ENCODE peak calls at places on chromosomes 13 and 19, in five cellular contexts. One of them, this sample, is unnamed.

GRCh38 chr19:7985481-7985911 is 19.9 kb downstream of the ELAVL1 start:
- DNase-seq in neural crest cell: no peak
- DNase-seq in SHP77: no peak
- DNase-seq in activated CD4-positive, alpha-beta T cell treated with anti-CD3 and anti-CD28 coated beads, Interleukin-2, amount 50 U/mL, for 24 hours: no peak
- DNase-seq in posterior cingulate gyrus: no peak
- DNase-seq in this sample: no peak

GRCh38 chr19:33390120-33390907 is 16.8 kb downstream of the CEBPG start:
- DNase-seq in activated CD4-positive, alpha-beta T cell treated with anti-CD3 and anti-CD28 coated beads, Interleukin-2, amount 50 U/mL, for 24 hours: no peak
- DNase-seq in SHP77: no peak
- DNase-seq in neural crest cell: no peak
- DNase-seq in posterior cingulate gyrus: peak
- DNase-seq in this sample: no peak

GRCh38 chr19:58218899-58219298 is 9.8 kb upstream of the ZNF544 start:
- DNase-seq in posterior cingulate gyrus: no peak
- DNase-seq in neural crest cell: no peak
- DNase-seq in activated CD4-positive, alpha-beta T cell treated with anti-CD3 and anti-CD28 coated beads, Interleukin-2, amount 50 U/mL, for 24 hours: no peak
- DNase-seq in SHP77: no peak
- DNase-seq in this sample: no peak

GRCh38 chr19:42497492-42498226 is 30.6 kb downstream of the CEACAM1 start:
- DNase-seq in posterior cingulate gyrus: no peak
- DNase-seq in activated CD4-positive, alpha-beta T cell treated with anti-CD3 and anti-CD28 coated beads, Interleukin-2, amount 50 U/mL, for 24 hours: no peak
- DNase-seq in SHP77: no peak
- DNase-seq in neural crest cell: no peak
- DNase-seq in this sample: no peak

GRCh38 chr19:24140099-24140498 is 53.1 kb downstream of the ZNF254 start:
- DNase-seq in posterior cingulate gyrus: no peak
- DNase-seq in SHP77: peak
- DNase-seq in activated CD4-positive, alpha-beta T cell treated with anti-CD3 and anti-CD28 coated beads, Interleukin-2, amount 50 U/mL, for 24 hours: no peak
- DNase-seq in neural crest cell: no peak
- DNase-seq in this sample: peak

GRCh38 chr19:41321600-41322270 is 11.8 kb downstream of the CCDC97 start:
- DNase-seq in SHP77: peak
- DNase-seq in activated CD4-positive, alpha-beta T cell treated with anti-CD3 and anti-CD28 coated beads, Interleukin-2, amount 50 U/mL, for 24 hours: no peak
- DNase-seq in posterior cingulate gyrus: no peak
- DNase-seq in neural crest cell: peak
- DNase-seq in this sample: no peak

GRCh38 chr19:53308339-53308811 is 25.2 kb upstream of the ZNF845 start:
- DNase-seq in activated CD4-positive, alpha-beta T cell treated with anti-CD3 and anti-CD28 coated beads, Interleukin-2, amount 50 U/mL, for 24 hours: no peak
- DNase-seq in neural crest cell: peak
- DNase-seq in posterior cingulate gyrus: peak
- DNase-seq in SHP77: no peak
- DNase-seq in this sample: no peak

GRCh38 chr13:34435338-34435737 is 506.7 kb upstream of the NBEA start:
- DNase-seq in neural crest cell: no peak
- DNase-seq in SHP77: peak
- DNase-seq in posterior cingulate gyrus: no peak
- DNase-seq in activated CD4-positive, alpha-beta T cell treated with anti-CD3 and anti-CD28 coated beads, Interleukin-2, amount 50 U/mL, for 24 hours: no peak
- DNase-seq in this sample: peak

GRCh38 chr19:50821622-50822021 is 2.0 kb downstream of the KLK1 start:
- DNase-seq in posterior cingulate gyrus: no peak
- DNase-seq in SHP77: no peak
- DNase-seq in neural crest cell: no peak
- DNase-seq in activated CD4-positive, alpha-beta T cell treated with anti-CD3 and anti-CD28 coated beads, Interleukin-2, amount 50 U/mL, for 24 hours: no peak
- DNase-seq in this sample: no peak

GRCh38 chr19:19120308-19121156 is 17.7 kb downstream of the TMEM161A start:
- DNase-seq in neural crest cell: peak
- DNase-seq in activated CD4-positive, alpha-beta T cell treated with anti-CD3 and anti-CD28 coated beads, Interleukin-2, amount 50 U/mL, for 24 hours: no peak
- DNase-seq in posterior cingulate gyrus: no peak
- DNase-seq in SHP77: no peak
- DNase-seq in this sample: peak

GRCh38 chr13:111521030-111521429 is 200.6 kb downstream of the TEX29 start:
- DNase-seq in activated CD4-positive, alpha-beta T cell treated with anti-CD3 and anti-CD28 coated beads, Interleukin-2, amount 50 U/mL, for 24 hours: no peak
- DNase-seq in neural crest cell: no peak
- DNase-seq in SHP77: no peak
- DNase-seq in posterior cingulate gyrus: no peak
- DNase-seq in this sample: no peak

GRCh38 chr19:45769054-45769782 is at the start of gene SIX5:
- DNase-seq in posterior cingulate gyrus: peak
- DNase-seq in SHP77: peak
- DNase-seq in neural crest cell: peak
- DNase-seq in activated CD4-positive, alpha-beta T cell treated with anti-CD3 and anti-CD28 coated beads, Interleukin-2, amount 50 U/mL, for 24 hours: peak
- DNase-seq in this sample: peak

GRCh38 chr13:44088911-44089851 is 209.5 kb downstream of the LACC1 start:
- DNase-seq in posterior cingulate gyrus: no peak
- DNase-seq in activated CD4-positive, alpha-beta T cell treated with anti-CD3 and anti-CD28 coated beads, Interleukin-2, amount 50 U/mL, for 24 hours: no peak
- DNase-seq in SHP77: no peak
- DNase-seq in neural crest cell: no peak
- DNase-seq in this sample: no peak

GRCh38 chr13:49020940-49021548 is 45.3 kb downstream of the FNDC3A start:
- DNase-seq in neural crest cell: no peak
- DNase-seq in SHP77: no peak
- DNase-seq in activated CD4-positive, alpha-beta T cell treated with anti-CD3 and anti-CD28 coated beads, Interleukin-2, amount 50 U/mL, for 24 hours: no peak
- DNase-seq in posterior cingulate gyrus: no peak
- DNase-seq in this sample: peak

GRCh38 chr19:22327321-22327720 is 41.1 kb downstream of the ZNF729 start:
- DNase-seq in posterior cingulate gyrus: no peak
- DNase-seq in SHP77: no peak
- DNase-seq in activated CD4-positive, alpha-beta T cell treated with anti-CD3 and anti-CD28 coated beads, Interleukin-2, amount 50 U/mL, for 24 hours: no peak
- DNase-seq in neural crest cell: no peak
- DNase-seq in this sample: no peak

GRCh38 chr19:11444059-11444458 is 8.6 kb downstream of the PRKCSH start:
- DNase-seq in activated CD4-positive, alpha-beta T cell treated with anti-CD3 and anti-CD28 coated beads, Interleukin-2, amount 50 U/mL, for 24 hours: no peak
- DNase-seq in posterior cingulate gyrus: no peak
- DNase-seq in neural crest cell: no peak
- DNase-seq in SHP77: no peak
- DNase-seq in this sample: peak

GRCh38 chr13:75635101-75635620 is 969 bp upstream of the LMO7 start:
- DNase-seq in activated CD4-positive, alpha-beta T cell treated with anti-CD3 and anti-CD28 coated beads, Interleukin-2, amount 50 U/mL, for 24 hours: no peak
- DNase-seq in SHP77: no peak
- DNase-seq in posterior cingulate gyrus: no peak
- DNase-seq in neural crest cell: no peak
- DNase-seq in this sample: peak

GRCh38 chr13:95456837-95457236 is 95.7 kb upstream of the CLDN10 start:
- DNase-seq in posterior cingulate gyrus: no peak
- DNase-seq in activated CD4-positive, alpha-beta T cell treated with anti-CD3 and anti-CD28 coated beads, Interleukin-2, amount 50 U/mL, for 24 hours: no peak
- DNase-seq in neural crest cell: no peak
- DNase-seq in SHP77: no peak
- DNase-seq in this sample: no peak

GRCh38 chr13:84431646-84432045 is 549.4 kb upstream of the SLITRK1 start:
- DNase-seq in activated CD4-positive, alpha-beta T cell treated with anti-CD3 and anti-CD28 coated beads, Interleukin-2, amount 50 U/mL, for 24 hours: no peak
- DNase-seq in neural crest cell: no peak
- DNase-seq in posterior cingulate gyrus: no peak
- DNase-seq in SHP77: no peak
- DNase-seq in this sample: no peak

GRCh38 chr13:28492527-28493367 is 2.2 kb downstream of the FLT1 start:
- DNase-seq in activated CD4-positive, alpha-beta T cell treated with anti-CD3 and anti-CD28 coated beads, Interleukin-2, amount 50 U/mL, for 24 hours: peak
- DNase-seq in neural crest cell: no peak
- DNase-seq in posterior cingulate gyrus: no peak
- DNase-seq in SHP77: no peak
- DNase-seq in this sample: no peak

GRCh38 chr19:44512326-44513298 is 12.3 kb upstream of the ZNF180 start:
- DNase-seq in neural crest cell: peak
- DNase-seq in SHP77: peak
- DNase-seq in posterior cingulate gyrus: no peak
- DNase-seq in activated CD4-positive, alpha-beta T cell treated with anti-CD3 and anti-CD28 coated beads, Interleukin-2, amount 50 U/mL, for 24 hours: no peak
- DNase-seq in this sample: peak

GRCh38 chr19:48810151-48810550 is 678 bp downstream of the BCAT2 start:
- DNase-seq in neural crest cell: no peak
- DNase-seq in posterior cingulate gyrus: no peak
- DNase-seq in activated CD4-positive, alpha-beta T cell treated with anti-CD3 and anti-CD28 coated beads, Interleukin-2, amount 50 U/mL, for 24 hours: no peak
- DNase-seq in SHP77: no peak
- DNase-seq in this sample: no peak

GRCh38 chr19:30584121-30584520 is 211.9 kb downstream of the ZNF536 start:
- DNase-seq in posterior cingulate gyrus: no peak
- DNase-seq in neural crest cell: no peak
- DNase-seq in activated CD4-positive, alpha-beta T cell treated with anti-CD3 and anti-CD28 coated beads, Interleukin-2, amount 50 U/mL, for 24 hours: no peak
- DNase-seq in SHP77: no peak
- DNase-seq in this sample: no peak

GRCh38 chr13:44932850-44933251 is 56.4 kb downstream of the NUFIP1 start:
- DNase-seq in posterior cingulate gyrus: no peak
- DNase-seq in neural crest cell: no peak
- DNase-seq in SHP77: no peak
- DNase-seq in activated CD4-positive, alpha-beta T cell treated with anti-CD3 and anti-CD28 coated beads, Interleukin-2, amount 50 U/mL, for 24 hours: no peak
- DNase-seq in this sample: peak

GRCh38 chr13:97905517-97905916 is 48.0 kb upstream of the IPO5 start:
- DNase-seq in SHP77: no peak
- DNase-seq in neural crest cell: no peak
- DNase-seq in activated CD4-positive, alpha-beta T cell treated with anti-CD3 and anti-CD28 coated beads, Interleukin-2, amount 50 U/mL, for 24 hours: no peak
- DNase-seq in posterior cingulate gyrus: no peak
- DNase-seq in this sample: no peak